ENCODE peak calls at places on chromosomes 2 and 18, in eight cellular contexts. X is GM13977; T is NCI-H1048; I is GM23248; H is heart right ventricle; G is ovary; F is RWPE2; J is activated T-cell treated with anti-CD3 and anti-CD28 coated beads, Interleukin-2, amount 50 U/mL, for 72 hours. P is an unnamed sample.

GRCh38 chr2:120231564-120231973 is 8.4 kb upstream of the TMEM185B start:
- DNase-seq in X (no peak), T (no peak), I (no peak), H (no peak), G (no peak), F (no peak), J (peak), P (no peak)

GRCh38 chr2:234823877-234824376 is 127.9 kb upstream of the SH3BP4 start:
- DNase-seq in X (no peak), T (no peak), I (peak), H (peak), G (no peak), F (no peak), J (no peak), P (no peak)

GRCh38 chr2:52939250-52939649 is 828.4 kb upstream of the CHAC2 start:
- DNase-seq in X (no peak), T (no peak), I (no peak), H (no peak), G (no peak), F (no peak), J (no peak), P (no peak)

GRCh38 chr2:204265701-204266310 is 279.5 kb upstream of the PARD3B start:
- DNase-seq in X (no peak), T (no peak), I (no peak), H (no peak), G (no peak), F (no peak), J (no peak), P (no peak)

GRCh38 chr2:163735692-163736432 is at the start of gene FIGN:
- DNase-seq in X (peak), T (peak), I (peak), H (peak), G (peak), F (peak), J (no peak), P (no peak)

GRCh38 chr2:72146357-72147302 is 1.0 kb downstream of the CYP26B1 start:
- DNase-seq in X (peak), T (no peak), I (no peak), H (no peak), G (peak), F (peak), J (no peak), P (no peak)

GRCh38 chr2:224838335-224838734 is 122.2 kb upstream of the CCDC195 start:
- DNase-seq in X (no peak), T (no peak), I (peak), H (no peak), G (no peak), F (no peak), J (no peak), P (no peak)

GRCh38 chr2:55010149-55010591 is 40.1 kb downstream of the RTN4 start:
- DNase-seq in X (peak), T (peak), I (peak), H (peak), G (no peak), F (no peak), J (peak), P (no peak)

GRCh38 chr2:207385903-207386302 is 143.9 kb upstream of the CREB1 start:
- DNase-seq in X (no peak), T (no peak), I (peak), H (no peak), G (no peak), F (no peak), J (no peak), P (no peak)

GRCh38 chr2:161223139-161223732 is 63.0 kb downstream of the TANK start:
- DNase-seq in X (no peak), T (no peak), I (peak), H (no peak), G (no peak), F (no peak), J (no peak), P (peak)

GRCh38 chr2:88751770-88752169 is 60.3 kb downstream of the RPIA start:
- DNase-seq in X (no peak), T (no peak), I (no peak), H (no peak), G (no peak), F (no peak), J (no peak), P (no peak)

GRCh38 chr2:37670378-37671012 is 947 bp downstream of the CDC42EP3 start:
- DNase-seq in X (no peak), T (no peak), I (peak), H (no peak), G (no peak), F (no peak), J (no peak), P (no peak)

GRCh38 chr2:62423235-62423634 is 82.8 kb downstream of the TMEM17 start:
- DNase-seq in X (no peak), T (no peak), I (peak), H (no peak), G (no peak), F (no peak), J (no peak), P (no peak)

GRCh38 chr2:119012345-119013301 is 70.6 kb downstream of the MARCO start:
- DNase-seq in X (no peak), T (no peak), I (no peak), H (no peak), G (no peak), F (no peak), J (no peak), P (no peak)

GRCh38 chr18:58863539-58864145 is 1.0 kb upstream of the ZNF532 start:
- DNase-seq in X (peak), T (no peak), I (peak), H (peak), G (peak), F (no peak), J (peak), P (no peak)

GRCh38 chr2:200378652-200379290 is 72.3 kb downstream of the SPATS2L start:
- DNase-seq in X (no peak), T (no peak), I (peak), H (no peak), G (no peak), F (no peak), J (no peak), P (no peak)

GRCh38 chr2:1502891-1503304 is 89.6 kb downstream of the TPO start:
- DNase-seq in X (no peak), T (no peak), I (no peak), H (no peak), G (no peak), F (peak), J (no peak), P (no peak)

P was measured in SK-N-MC.